ENCODE peak calls at places on chromosomes 5 and 9, in eight cellular contexts. C is transverse colon, O is ovary, A is endothelial cell, M is heart left ventricle, S is astrocyte of the cerebellum, G is fibroblast of pulmonary artery, W is cardiac fibroblast. V is an unnamed sample.

GRCh38 chr9:131461166-131461565 is 41.6 kb upstream of the POMT1 start:
- DNase-seq in C (no peak), O (no peak), A (no peak), M (no peak), S (no peak), G (no peak), W (no peak), V (no peak)

GRCh38 chr5:139385061-139385889 is 2.2 kb upstream of the SLC23A1 start:
- DNase-seq in C (peak; percentile 51), O (peak; percentile 20), A (no peak), M (no peak), S (no peak), G (no peak), W (no peak), V (no peak)

GRCh38 chr5:103674321-103674720 is 111.7 kb upstream of the NUDT12 start:
- DNase-seq in C (no peak), O (no peak), A (no peak), M (no peak), S (no peak), G (no peak), W (peak; percentile 5), V (no peak)

GRCh38 chr9:98989036-98990000 is 45.6 kb downstream of the COL15A1 start:
- DNase-seq in C (peak; percentile 47), O (no peak), A (no peak), M (peak; percentile 92), S (peak; percentile 97), G (peak; percentile 93), W (peak; percentile 75), V (no peak)

GRCh38 chr9:90433398-90433890 is 209.2 kb downstream of the DIRAS2 start:
- DNase-seq in C (no peak), O (no peak), A (peak; percentile 32), M (no peak), S (peak; percentile 90), G (peak; percentile 10), W (peak; percentile 32), V (peak; percentile 17)

GRCh38 chr5:150263801-150264621 is 25.6 kb downstream of the CAMK2A start:
- DNase-seq in C (no peak), O (peak; percentile 54), A (no peak), M (peak; percentile 55), S (peak; percentile 87), G (peak; percentile 81), W (peak; percentile 81), V (no peak)

GRCh38 chr5:160369990-160370712 is at the start of gene C1QTNF2:
- DNase-seq in C (peak; percentile 64), O (peak; percentile 68), A (peak; percentile 57), M (peak; percentile 71), S (peak; percentile 24), G (peak; percentile 58), W (peak; percentile 57), V (peak; percentile 17)

GRCh38 chr5:156670615-156671014 is 179.5 kb upstream of the PPP1R2B start:
- DNase-seq in C (no peak), O (no peak), A (no peak), M (no peak), S (no peak), G (no peak), W (no peak), V (no peak)

GRCh38 chr5:135650081-135650480 is 71.3 kb upstream of the CXCL14 start:
- DNase-seq in C (no peak), O (no peak), A (no peak), M (no peak), S (no peak), G (no peak), W (no peak), V (no peak)

GRCh38 chr9:123335227-123335985 is 20.6 kb upstream of the CRB2 start:
- DNase-seq in C (no peak), O (no peak), A (no peak), M (no peak), S (peak; percentile 54), G (peak; percentile 63), W (peak; percentile 73), V (no peak)

GRCh38 chr9:133785753-133786370 is 47.7 kb upstream of the SARDH start:
- DNase-seq in C (no peak), O (no peak), A (no peak), M (no peak), S (no peak), G (no peak), W (no peak), V (no peak)

GRCh38 chr5:32585122-32585445 is 273 bp upstream of the SUB1 start:
- DNase-seq in C (no peak), O (no peak), A (no peak), M (no peak), S (no peak), G (no peak), W (no peak), V (no peak)

GRCh38 chr9:89179535-89179919 is 909 bp upstream of the SHC3 start:
- DNase-seq in C (no peak), O (no peak), A (no peak), M (no peak), S (no peak), G (peak; percentile 70), W (peak; percentile 72), V (no peak)

GRCh38 chr9:29212590-29213373 is 1639.5 kb upstream of the C9orf72 start:
- DNase-seq in C (no peak), O (no peak), A (peak; percentile 58), M (no peak), S (no peak), G (no peak), W (no peak), V (peak; percentile 16)

GRCh38 chr9:4397917-4398316 is 92.4 kb upstream of the SLC1A1 start:
- DNase-seq in C (no peak), O (no peak), A (no peak), M (no peak), S (no peak), G (peak; percentile 33), W (peak; percentile 27), V (no peak)

GRCh38 chr5:34688015-34688800 is 32.1 kb downstream of the RAI14 start:
- DNase-seq in C (no peak), O (no peak), A (no peak), M (no peak), S (no peak), G (peak; percentile 57), W (peak; percentile 70), V (no peak)
- TF ChIP-seq CTCF in C (no peak), O (no peak), A (no peak), M (no peak), S (no peak), G (no peak), W (no peak), V (no peak)

DNA sequence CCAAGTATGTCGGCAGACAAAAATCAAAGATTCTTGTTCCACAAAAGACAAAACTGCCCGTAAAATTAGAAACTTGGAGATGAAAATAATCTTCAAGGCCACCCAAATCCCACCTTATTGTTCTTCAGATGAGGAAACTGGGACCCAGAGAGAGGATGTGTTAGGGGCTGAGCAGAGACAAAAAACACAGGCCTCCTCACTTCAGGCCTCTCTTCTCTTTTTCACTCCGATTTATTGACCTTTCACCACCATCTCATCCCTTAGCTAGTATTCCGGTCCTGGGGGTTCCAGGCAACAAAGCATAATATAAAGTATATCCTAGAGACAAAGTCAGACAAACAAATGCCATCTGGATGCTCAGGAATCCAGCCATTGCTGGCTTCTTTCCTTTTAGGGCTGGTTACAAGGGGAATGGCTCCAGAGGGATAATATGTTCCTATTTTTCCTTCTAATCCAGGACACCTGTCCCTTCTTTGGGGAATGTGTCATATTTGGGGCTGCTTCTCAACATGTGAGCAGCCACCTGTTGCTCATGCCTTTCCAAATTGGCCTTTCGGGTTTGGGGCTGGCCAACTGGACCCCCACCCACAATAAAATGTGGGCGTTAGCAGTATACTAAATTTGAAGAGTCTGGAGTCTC is 42.2 kb upstream of the AFAP1L1 start:
- DNase-seq in C (no peak), O (no peak), A (no peak), M (no peak), S (no peak), G (no peak), W (no peak), V (no peak)
- TF ChIP-seq CTCF in C (no peak), O (no peak), A (no peak), M (peak; percentile 37), S (no peak), G (no peak), W (no peak), V (no peak)

DNA sequence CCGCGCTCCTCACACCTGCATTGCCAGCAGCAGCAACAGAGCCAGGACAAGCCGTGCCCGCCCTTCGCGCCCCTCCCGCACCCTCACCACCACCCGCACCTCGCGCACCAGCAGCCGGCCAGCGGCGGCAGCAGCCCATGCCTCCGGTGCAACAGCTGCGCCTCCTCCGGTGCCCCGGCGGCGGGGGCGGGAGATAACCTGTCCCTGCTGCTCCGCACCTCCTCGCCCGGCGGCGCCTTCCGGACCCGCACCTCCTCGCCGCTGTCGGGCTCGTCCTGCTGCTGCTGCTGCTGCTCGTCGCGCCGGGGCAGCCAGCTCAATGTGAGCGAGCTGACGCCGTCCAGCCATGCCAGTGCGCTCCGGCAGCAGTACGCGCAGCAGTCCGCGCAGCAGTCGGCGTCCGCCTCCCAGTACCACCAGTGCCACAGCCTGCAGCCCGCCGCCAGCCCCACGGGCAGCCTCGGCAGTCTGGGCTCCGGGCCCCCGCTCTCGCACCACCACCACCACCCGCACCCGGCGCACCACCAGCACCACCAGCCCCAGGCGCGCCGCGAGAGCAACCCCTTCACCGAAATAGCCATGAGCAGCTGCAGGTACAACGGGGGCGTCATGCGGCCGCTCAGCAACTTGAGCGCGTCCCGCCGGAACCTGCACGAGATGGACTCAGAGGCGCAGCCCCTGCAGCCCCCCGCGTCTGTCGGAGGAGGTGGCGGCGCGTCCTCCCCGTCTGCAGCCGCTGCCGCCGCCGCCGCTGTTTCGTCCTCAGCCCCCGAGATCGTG is 517 bp downstream of the KCNN2 start:
- DNase-seq in C (no peak), O (no peak), A (peak; percentile 55), M (peak; percentile 24), S (no peak), G (no peak), W (peak; percentile 1), V (no peak)
- TF ChIP-seq CTCF in C (no peak), O (no peak), A (no peak), M (no peak), S (no peak), G (no peak), W (no peak), V (peak; percentile 24)

GRCh38 chr5:83595217-83595616 is 123.7 kb downstream of the VCAN start:
- DNase-seq in C (no peak), O (no peak), A (no peak), M (no peak), S (no peak), G (no peak), W (no peak), V (no peak)
- TF ChIP-seq CTCF in C (no peak), O (no peak), A (no peak), M (no peak), S (peak; percentile 45), G (peak; percentile 37), W (peak; percentile 42), V (peak; percentile 22)

V was measured in progenitor cell of endocrine pancreas.